ENCODE peak calls at places on chromosome 15, in five cellular contexts. I, D, G, C and N are unnamed samples.

GRCh38 chr15:80929689-80930088 is 59.9 kb downstream of the MESD start:
- DNase-seq in I (no peak), C (no peak), D (no peak), G (no peak), N (no peak)

GRCh38 chr15:92665100-92665555 is 9.6 kb upstream of the FAM174B start:
- DNase-seq in I (no peak), G (no peak), D (no peak), C (peak), N (no peak)

GRCh38 chr15:71599404-71600225 is 210.7 kb upstream of the NR2E3 start:
- DNase-seq in D (no peak), I (no peak), G (peak), C (no peak), N (no peak)

GRCh38 chr15:99702895-99703602 is 30.2 kb downstream of the LYSMD4 start:
- DNase-seq in D (no peak), I (no peak), C (peak), G (no peak), N (no peak)

GRCh38 chr15:40338041-40338657 is 2.6 kb downstream of the CCDC9B start:
- DNase-seq in I (no peak), G (peak), D (peak), C (peak), N (no peak)

GRCh38 chr15:40787344-40787841 is 17.6 kb downstream of the C15orf62 start:
- DNase-seq in C (peak), I (no peak), G (peak), D (peak), N (peak)

GRCh38 chr15:63069616-63069952 is 27.0 kb downstream of the TPM1 start:
- DNase-seq in D (no peak), I (no peak), C (no peak), G (no peak), N (no peak)

GRCh38 chr15:51312754-51313390 is 25.5 kb downstream of the CYP19A1 start:
- DNase-seq in C (no peak), G (no peak), I (no peak), D (no peak), N (no peak)

GRCh38 chr15:60399931-60400330 is 2.1 kb upstream of the ANXA2 start:
- DNase-seq in I (no peak), D (no peak), C (peak), G (no peak), N (no peak)

GRCh38 chr15:36724901-36725300 is 145.5 kb downstream of the CDIN1 start:
- DNase-seq in C (no peak), I (no peak), G (no peak), D (no peak), N (no peak)

GRCh38 chr15:100893964-100894295 is 14.3 kb downstream of the ALDH1A3 start:
- DNase-seq in C (no peak), I (no peak), G (no peak), D (no peak), N (peak)

GRCh38 chr15:95946241-95946640 is 384.3 kb upstream of the NR2F2 start:
- DNase-seq in G (no peak), D (no peak), C (no peak), I (no peak), N (no peak)

GRCh38 chr15:95763426-95763825 is 567.1 kb upstream of the NR2F2 start:
- DNase-seq in C (no peak), G (no peak), I (no peak), D (no peak), N (no peak)

GRCh38 chr15:51093865-51094605 is 671 bp downstream of the TNFAIP8L3 start:
- DNase-seq in C (peak), D (no peak), I (peak), G (peak), N (no peak)

GRCh38 chr15:85770014-85770721 is 24.6 kb downstream of the KLHL25 start:
- DNase-seq in I (no peak), D (no peak), G (no peak), C (peak), N (no peak)

DNA sequence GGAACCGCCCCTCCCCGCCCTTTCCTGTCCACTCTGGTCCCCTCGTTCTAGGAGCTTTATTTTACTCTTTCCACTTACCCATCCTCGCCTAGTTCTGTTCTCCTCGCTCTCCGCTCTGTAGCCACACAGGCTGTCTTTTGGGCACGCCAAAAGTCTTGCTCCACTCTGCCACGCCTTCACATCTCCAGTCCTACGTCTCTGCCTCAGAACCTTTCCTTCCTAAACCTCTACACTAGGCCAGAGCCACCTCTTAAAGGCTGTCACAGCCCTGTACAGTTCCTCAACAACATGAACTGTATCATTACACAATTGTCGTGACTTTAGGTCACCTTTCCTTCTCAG is 385 bp upstream of the ARPP19 start:
- DNase-seq in D (no peak), I (no peak), G (no peak), C (no peak), N (no peak)
- H3K4me3 ChIP-seq in D (peak), I (peak), G (peak), C (peak), N (peak)

DNA sequence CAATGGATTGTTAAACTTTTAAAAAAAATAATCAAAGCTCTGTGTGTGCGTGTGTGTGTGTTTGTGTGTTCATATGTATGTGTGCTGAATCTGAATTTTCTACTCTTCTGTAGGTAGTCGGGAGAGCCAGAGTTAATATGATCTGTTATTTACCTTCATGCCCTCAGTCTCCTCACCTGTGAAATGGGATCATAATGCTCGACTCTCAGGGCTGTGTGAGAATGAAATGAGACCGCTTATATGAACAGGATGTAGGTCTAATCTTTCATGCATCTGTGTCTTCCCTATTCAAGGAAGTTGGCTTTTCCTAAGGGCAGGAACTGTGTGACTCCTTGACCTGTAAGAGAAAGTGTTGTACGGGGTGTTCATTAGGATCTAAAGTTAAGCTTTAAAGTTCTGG is 182.2 kb downstream of the RPLP1 start:
- DNase-seq in G (no peak), C (no peak), D (no peak), I (no peak), N (no peak)
- H3K4me3 ChIP-seq in G (no peak), C (no peak), D (no peak), I (no peak), N (no peak)

DNA sequence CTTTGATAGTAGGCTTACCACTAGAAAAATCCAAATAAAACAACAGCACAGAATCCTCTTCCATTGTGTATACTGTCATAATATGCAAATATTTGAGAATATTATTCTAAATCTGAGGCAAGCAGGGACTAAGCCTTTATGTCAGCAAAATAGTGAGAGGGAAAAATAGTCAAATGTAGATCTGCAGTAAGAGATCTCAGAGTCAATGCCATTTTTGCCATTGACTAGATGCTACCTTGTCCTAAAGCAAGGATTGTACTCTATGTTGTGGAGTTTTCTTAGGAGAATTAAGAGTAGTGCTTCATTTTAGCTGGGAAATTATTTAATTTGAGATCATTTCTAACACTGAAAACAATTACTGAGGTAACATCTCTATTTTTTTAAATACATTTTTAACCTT is 50.2 kb downstream of the IQCH start:
- DNase-seq in I (no peak), C (no peak), D (no peak), G (no peak), N (no peak)
- H3K4me3 ChIP-seq in I (no peak), C (no peak), D (no peak), G (no peak), N (no peak)

DNA sequence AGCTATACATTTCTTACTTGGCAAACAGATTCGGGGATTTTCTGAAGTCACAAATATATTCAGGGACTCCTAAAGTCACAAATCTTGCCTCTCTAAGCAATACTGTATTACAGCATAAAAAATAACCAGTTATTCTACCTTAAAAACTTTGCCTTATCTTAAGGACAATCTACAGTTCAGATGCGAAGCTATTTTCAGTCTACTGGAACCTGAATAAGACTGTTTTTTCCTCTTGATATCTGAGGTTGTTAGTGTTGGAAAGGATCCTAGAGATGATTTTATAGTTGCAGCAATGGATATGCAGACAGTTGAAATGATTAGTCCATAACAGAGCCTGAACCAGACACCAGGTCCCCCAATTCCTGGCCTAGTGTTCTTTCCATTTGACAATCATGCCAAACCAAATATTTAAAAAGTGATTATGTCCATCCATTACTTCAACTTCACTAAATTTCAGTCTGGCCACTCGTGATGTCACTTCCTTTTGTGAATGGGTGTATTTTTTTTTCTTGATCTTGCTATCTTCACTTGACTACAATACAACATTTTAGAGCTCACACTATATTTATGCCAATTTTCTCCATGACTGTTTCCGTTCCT is 1.8 kb downstream of the HDGFL3 start:
- DNase-seq in G (no peak), D (no peak), C (peak), I (no peak), N (no peak)
- H3K4me3 ChIP-seq in G (no peak), D (no peak), C (peak), I (peak), N (no peak)

DNA sequence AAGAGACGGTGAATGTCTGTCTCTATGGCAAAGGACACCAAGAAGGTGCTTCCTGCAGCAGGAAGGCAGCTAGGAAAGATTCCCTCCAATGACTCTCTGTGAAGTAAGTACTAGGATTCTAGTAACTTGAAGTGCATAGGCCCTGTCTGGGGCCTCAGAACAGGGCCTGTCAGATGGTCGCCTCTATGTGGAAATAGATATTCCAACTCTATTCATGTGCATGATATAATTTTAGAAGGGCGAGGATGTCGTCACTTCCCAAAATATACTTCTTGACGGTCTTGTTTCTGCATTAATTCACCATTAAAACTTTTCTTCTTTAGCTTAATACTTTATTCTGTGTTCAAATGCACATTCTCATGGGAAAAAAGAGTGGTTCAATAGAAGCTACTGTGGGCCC is 167.0 kb downstream of the TLE3 start:
- DNase-seq in D (no peak), C (no peak), G (no peak), I (no peak), N (no peak)
- H3K4me3 ChIP-seq in D (no peak), C (no peak), G (no peak), I (no peak), N (no peak)

DNA sequence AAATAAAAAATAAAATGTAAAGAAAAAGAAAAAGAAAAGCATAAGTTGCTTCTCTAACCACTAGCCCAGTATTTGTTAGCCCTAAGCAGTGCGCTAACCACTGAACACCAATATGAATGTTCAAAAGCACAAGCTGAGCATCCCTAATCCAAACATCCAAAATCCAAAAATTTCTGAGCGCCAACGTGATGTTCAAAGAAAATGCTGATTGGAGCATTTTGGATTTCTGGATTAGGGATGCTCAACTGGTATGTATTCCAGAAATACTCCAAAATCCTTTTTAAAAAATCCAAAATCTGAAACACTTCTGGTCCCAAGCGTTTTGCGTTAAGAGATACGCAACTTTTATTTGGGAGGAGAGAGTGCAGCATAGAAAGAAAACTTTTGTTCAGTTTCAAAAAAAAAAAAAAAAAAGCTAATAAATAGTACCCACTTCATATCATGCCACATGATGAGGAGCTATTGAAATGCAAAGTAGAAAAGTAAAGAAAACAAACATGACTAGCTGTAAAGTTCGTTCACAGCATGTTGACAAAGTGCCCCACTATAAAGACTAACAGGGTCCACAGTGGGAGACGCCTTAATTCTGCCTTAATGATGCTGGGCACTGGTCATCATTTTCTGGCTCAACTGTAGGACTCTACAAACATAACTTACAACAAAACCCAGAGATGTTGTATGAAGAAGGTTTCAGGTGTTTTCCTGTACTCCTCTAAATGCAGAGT is 32.4 kb downstream of the EDC3 start:
- DNase-seq in C (no peak), G (no peak), I (no peak), D (no peak), N (no peak)
- H3K4me3 ChIP-seq in C (no peak), G (no peak), I (no peak), D (no peak), N (no peak)

DNA sequence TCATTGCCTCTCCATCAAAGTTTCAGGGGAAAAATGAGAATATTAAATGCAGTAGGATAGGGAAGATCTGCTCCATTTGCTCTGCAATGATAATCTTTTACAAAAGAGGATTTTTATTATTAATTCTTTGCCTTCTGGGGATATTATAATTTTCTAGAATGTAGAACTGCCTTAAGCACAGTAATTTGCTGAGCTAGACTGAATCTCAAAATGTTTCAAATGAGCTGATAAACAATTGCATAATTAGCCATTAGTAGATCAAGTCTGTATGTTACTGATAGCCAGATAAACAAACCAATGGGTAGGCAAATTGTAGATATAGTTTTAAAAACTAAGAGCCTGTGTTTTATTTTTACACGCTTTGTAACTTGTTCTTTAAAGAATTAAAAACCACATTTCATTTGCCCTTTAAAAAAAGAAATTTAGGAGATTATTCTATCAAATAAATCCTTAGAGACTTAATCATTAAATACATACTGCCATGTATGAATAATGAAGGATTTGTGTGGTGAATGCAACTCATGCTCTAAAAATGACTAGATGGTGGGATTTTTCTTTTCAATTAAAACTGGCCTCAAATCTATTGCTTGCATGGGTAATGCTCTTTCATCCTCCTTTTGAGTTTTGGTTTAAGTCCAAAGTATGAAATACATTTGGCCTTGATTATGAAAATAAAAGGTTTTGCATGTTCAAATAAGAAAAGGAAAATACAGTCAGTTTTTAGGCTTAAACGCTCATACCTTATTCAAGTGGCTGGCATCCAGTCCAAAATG is 32.6 kb upstream of the NANOGP8 start:
- DNase-seq in C (no peak), I (no peak), G (no peak), D (no peak), N (no peak)
- H3K4me3 ChIP-seq in C (no peak), I (no peak), G (no peak), D (no peak), N (no peak)